ENCODE peak calls at places on chromosomes 2 and 18, in ten cellular contexts. S, E, D, U, C, Q, V, A, M and T are unnamed samples.

GRCh38 chr2:186848873-186849578 is at the start of gene ZSWIM2:
- DNase-seq in S (peak), E (no peak), D (peak), U (peak), C (peak), Q (peak), V (no peak), A (peak), M (peak), T (no peak)

GRCh38 chr2:101521497-101521896 is 46.6 kb upstream of the RFX8 start:
- DNase-seq in S (no peak), E (no peak), D (no peak), U (no peak), C (no peak), Q (no peak), V (no peak), A (no peak), M (no peak), T (no peak)

GRCh38 chr18:7889515-7889914 is 322.4 kb downstream of the PTPRM start:
- DNase-seq in S (no peak), E (no peak), D (no peak), U (no peak), C (no peak), Q (no peak), V (no peak), A (no peak), M (no peak), T (no peak)

GRCh38 chr2:12855508-12855907 is 138.8 kb downstream of the TRIB2 start:
- DNase-seq in S (no peak), E (no peak), D (no peak), U (no peak), C (no peak), Q (no peak), V (no peak), A (peak), M (no peak), T (no peak)

GRCh38 chr2:152176113-152176714 is 651 bp upstream of the STAM2 start:
- DNase-seq in S (peak), E (no peak), D (no peak), U (no peak), C (no peak), Q (no peak), V (no peak), A (peak), M (no peak), T (no peak)

GRCh38 chr2:96604104-96604503 is 34.0 kb downstream of the KANSL3 start:
- DNase-seq in S (no peak), E (no peak), D (no peak), U (no peak), C (no peak), Q (no peak), V (no peak), A (no peak), M (peak), T (no peak)

GRCh38 chr18:46646468-46646867 is 10.6 kb downstream of the LOXHD1 start:
- DNase-seq in S (no peak), E (no peak), D (no peak), U (no peak), C (no peak), Q (no peak), V (no peak), A (no peak), M (no peak), T (no peak)

GRCh38 chr2:53787255-53787910 is 539 bp downstream of the ERLEC1 start:
- DNase-seq in S (peak), E (no peak), D (no peak), U (peak), C (no peak), Q (peak), V (no peak), A (peak), M (peak), T (no peak)

GRCh38 chr2:91442246-91442905 is 2750.9 kb downstream of the RPIA start:
- DNase-seq in S (no peak), E (no peak), D (no peak), U (no peak), C (no peak), Q (no peak), V (peak), A (no peak), M (no peak), T (no peak)

GRCh38 chr2:231676243-231676642 is 32.1 kb upstream of the PTMA start:
- DNase-seq in S (no peak), E (no peak), D (no peak), U (no peak), C (no peak), Q (no peak), V (no peak), A (no peak), M (no peak), T (no peak)

GRCh38 chr2:118269408-118270051 is 181.3 kb downstream of the INSIG2 start:
- DNase-seq in S (no peak), E (no peak), D (no peak), U (no peak), C (no peak), Q (no peak), V (no peak), A (peak), M (no peak), T (no peak)

GRCh38 chr2:121015971-121016485 is 269.0 kb downstream of the TFCP2L1 start:
- DNase-seq in S (no peak), E (no peak), D (no peak), U (no peak), C (no peak), Q (no peak), V (no peak), A (no peak), M (no peak), T (no peak)

GRCh38 chr2:156908825-156909224 is 348.7 kb upstream of the GALNT5 start:
- DNase-seq in S (peak), E (no peak), D (no peak), U (peak), C (no peak), Q (peak), V (no peak), A (peak), M (no peak), T (no peak)

GRCh38 chr18:48743046-48743445 is 204.2 kb downstream of the CTIF start:
- DNase-seq in S (peak), E (no peak), D (no peak), U (no peak), C (peak), Q (peak), V (no peak), A (no peak), M (no peak), T (no peak)

GRCh38 chr2:70957838-70958237 is 20.6 kb upstream of the ANKRD53 start:
- DNase-seq in S (no peak), E (no peak), D (no peak), U (no peak), C (no peak), Q (no peak), V (no peak), A (no peak), M (no peak), T (no peak)

GRCh38 chr18:26911840-26912239 is 46.3 kb upstream of the AQP4 start:
- DNase-seq in S (no peak), E (no peak), D (no peak), U (no peak), C (no peak), Q (no peak), V (no peak), A (no peak), M (peak), T (no peak)